ENCODE peak calls at places on chromosomes 3 and 15, in five cellular contexts. H is HepG2, V is SK-N-SH, R is K562, L is GM12878. N is an unnamed sample.

GRCh38 chr3:25910997-25911396 is 121.1 kb downstream of the OXSM start:
- DNase-seq in H (peak), V (no peak), R (peak), L (no peak), N (peak)

GRCh38 chr3:162367443-162368132 is 871.0 kb downstream of the OTOL1 start:
- DNase-seq in H (no peak), V (no peak), R (no peak), L (no peak), N (no peak)

GRCh38 chr3:172595648-172596393 is 72.6 kb upstream of the TNFSF10 start:
- DNase-seq in H (peak), V (no peak), R (peak), L (peak), N (peak)

GRCh38 chr15:69668049-69668705 is 215.6 kb downstream of the RPLP1 start:
- DNase-seq in H (no peak), V (no peak), R (no peak), L (peak), N (no peak)

GRCh38 chr3:52742418-52743041 is 28.2 kb downstream of the NEK4 start:
- DNase-seq in H (peak), V (peak), R (peak), L (peak), N (peak)

GRCh38 chr3:170942011-170942410 is 33.6 kb upstream of the EIF5A2 start:
- DNase-seq in H (no peak), V (no peak), R (no peak), L (no peak), N (no peak)

GRCh38 chr15:75449585-75450306 is 1.7 kb downstream of the SIN3A start:
- DNase-seq in H (no peak), V (no peak), R (no peak), L (no peak), N (no peak)

GRCh38 chr15:76196286-76196948 is 114.9 kb downstream of the ETFA start:
- DNase-seq in H (peak), V (peak), R (peak), L (no peak), N (peak)

GRCh38 chr3:132180337-132180791 is 136.8 kb upstream of the ACP3 start:
- DNase-seq in H (peak), V (peak), R (peak), L (peak), N (peak)

GRCh38 chr3:160374472-160374871 is 24.6 kb downstream of the IFT80 start:
- DNase-seq in H (no peak), V (no peak), R (no peak), L (no peak), N (no peak)

GRCh38 chr3:12964713-12965612 is 108.3 kb downstream of the IQSEC1 start:
- DNase-seq in H (peak), V (no peak), R (no peak), L (no peak), N (no peak)
- TF ChIP-seq ZBTB33 in H (peak), V (no peak), R (no peak), L (no peak), N (no peak)

DNA sequence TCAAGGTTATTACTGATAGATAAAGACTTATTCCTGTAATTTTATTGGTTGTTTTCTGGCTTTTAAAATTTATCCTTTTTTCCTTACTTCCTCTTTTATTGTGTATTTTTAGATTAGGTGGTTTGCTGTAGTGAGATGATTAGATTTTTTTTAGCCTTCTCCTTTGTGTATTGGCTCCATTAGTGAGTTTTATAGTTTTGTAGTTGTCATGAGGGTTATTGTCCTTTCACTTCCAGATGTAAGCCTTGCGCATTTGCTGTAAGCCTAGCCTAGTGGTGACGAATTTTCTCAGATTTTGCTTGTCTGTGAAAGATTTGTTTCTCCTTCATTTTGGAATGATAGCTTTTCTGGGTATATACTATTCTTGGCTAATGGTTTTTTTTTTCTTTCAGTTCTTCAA is 166.4 kb upstream of the THRB start:
- DNase-seq in H (no peak), V (no peak), R (no peak), L (no peak), N (no peak)
- TF ChIP-seq ZBTB33 in H (no peak), V (no peak), R (no peak), L (no peak), N (no peak)

GRCh38 chr3:124492824-124493223 is 237.4 kb upstream of the UMPS start:
- DNase-seq in H (peak), V (peak), R (peak), L (no peak), N (peak)
- TF ChIP-seq ZBTB33 in H (no peak), V (no peak), R (no peak), L (no peak), N (no peak)

GRCh38 chr3:188001052-188001567 is 152.8 kb upstream of the LPP start:
- DNase-seq in H (no peak), V (no peak), R (no peak), L (no peak), N (no peak)
- TF ChIP-seq ZBTB33 in H (no peak), V (no peak), R (no peak), L (no peak), N (no peak)

GRCh38 chr3:195856410-195857084 is 44.8 kb upstream of the MUC4 start:
- DNase-seq in H (no peak), V (no peak), R (peak), L (no peak), N (no peak)

GRCh38 chr3:195859061-195859845 is 47.5 kb upstream of the MUC4 start:
- DNase-seq in H (peak), V (peak), R (peak), L (no peak), N (peak)

GRCh38 chr3:195863121-195864061 is 45.0 kb downstream of the TNK2 start:
- DNase-seq in H (peak), V (peak), R (peak), L (no peak), N (peak)

GRCh38 chr3:195860456-195860855 is 47.9 kb downstream of the TNK2 start:
- DNase-seq in H (no peak), V (no peak), R (no peak), L (no peak), N (no peak)

GRCh38 chr3:195859846-195860411 is 48.2 kb upstream of the MUC4 start:
- DNase-seq in H (no peak), V (no peak), R (no peak), L (no peak), N (no peak)
- TF ChIP-seq ZBTB33 in H (no peak), V (no peak), R (peak), L (no peak), N (no peak)

GRCh38 chr3:143754090-143754489 is 94.2 kb downstream of the SLC9A9 start:
- DNase-seq in H (no peak), V (no peak), R (no peak), L (no peak), N (no peak)

GRCh38 chr3:143755978-143756377 is 92.3 kb downstream of the SLC9A9 start:
- DNase-seq in H (no peak), V (no peak), R (no peak), L (no peak), N (no peak)

GRCh38 chr3:143751643-143752178 is 96.6 kb downstream of the SLC9A9 start:
- DNase-seq in H (no peak), V (no peak), R (no peak), L (peak), N (no peak)

GRCh38 chr3:143750856-143751255 is 97.4 kb downstream of the SLC9A9 start:
- DNase-seq in H (no peak), V (no peak), R (no peak), L (no peak), N (no peak)

GRCh38 chr3:143753456-143753855 is 94.8 kb downstream of the SLC9A9 start:
- DNase-seq in H (no peak), V (no peak), R (no peak), L (no peak), N (no peak)
- TF ChIP-seq ZBTB33 in H (no peak), V (no peak), R (no peak), L (no peak), N (no peak)